ENCODE peak calls at places on chromosomes 16 and 17, in nine cellular contexts. I is OCI-LY7; R is body of pancreas; S is heart left ventricle; V is epithelial cell of esophagus; H is cardiac fibroblast; E is effector memory CD4-positive, alpha-beta T cell; P is ovary; N is transverse colon. B is an unnamed sample.

GRCh38 chr16:81469710-81470481 is 25.3 kb downstream of the CMIP start:
- DNase-seq in I (peak), R (no peak), S (peak), V (no peak), H (no peak), E (peak), P (no peak), N (no peak), B (no peak)

GRCh38 chr16:56343661-56344517 is 81.5 kb downstream of the AMFR start:
- DNase-seq in I (no peak), R (no peak), S (no peak), V (peak), H (peak), E (no peak), P (no peak), N (no peak), B (no peak)

GRCh38 chr17:43016216-43016615 is 6.0 kb downstream of the VAT1 start:
- DNase-seq in I (no peak), R (no peak), S (no peak), V (no peak), H (no peak), E (no peak), P (no peak), N (no peak), B (no peak)

GRCh38 chr17:1197781-1198490 is 18.2 kb upstream of the ABR start:
- DNase-seq in I (peak), R (peak), S (peak), V (no peak), H (no peak), E (peak), P (peak), N (peak), B (no peak)

GRCh38 chr17:44039829-44040635 is 25.3 kb upstream of the TMEM101 start:
- DNase-seq in I (no peak), R (no peak), S (no peak), V (peak), H (no peak), E (no peak), P (no peak), N (no peak), B (no peak)

GRCh38 chr16:12079411-12079965 is 103.0 kb downstream of the SNX29 start:
- DNase-seq in I (peak), R (no peak), S (no peak), V (no peak), H (no peak), E (no peak), P (no peak), N (no peak), B (no peak)

GRCh38 chr16:90046971-90047713 is 27.9 kb upstream of the DBNDD1 start:
- DNase-seq in I (no peak), R (peak), S (peak), V (no peak), H (peak), E (no peak), P (peak), N (peak), B (no peak)

GRCh38 chr17:45896803-45897693 is 2.7 kb downstream of the MAPT start:
- DNase-seq in I (no peak), R (no peak), S (no peak), V (no peak), H (peak), E (no peak), P (no peak), N (no peak), B (no peak)

GRCh38 chr17:57106107-57106835 is 21.2 kb downstream of the AKAP1 start:
- DNase-seq in I (no peak), R (peak), S (no peak), V (peak), H (no peak), E (no peak), P (no peak), N (peak), B (no peak)

GRCh38 chr16:85303354-85303883 is 191.1 kb upstream of the CIBAR2 start:
- DNase-seq in I (peak), R (peak), S (peak), V (peak), H (peak), E (peak), P (peak), N (peak), B (peak)

DNA sequence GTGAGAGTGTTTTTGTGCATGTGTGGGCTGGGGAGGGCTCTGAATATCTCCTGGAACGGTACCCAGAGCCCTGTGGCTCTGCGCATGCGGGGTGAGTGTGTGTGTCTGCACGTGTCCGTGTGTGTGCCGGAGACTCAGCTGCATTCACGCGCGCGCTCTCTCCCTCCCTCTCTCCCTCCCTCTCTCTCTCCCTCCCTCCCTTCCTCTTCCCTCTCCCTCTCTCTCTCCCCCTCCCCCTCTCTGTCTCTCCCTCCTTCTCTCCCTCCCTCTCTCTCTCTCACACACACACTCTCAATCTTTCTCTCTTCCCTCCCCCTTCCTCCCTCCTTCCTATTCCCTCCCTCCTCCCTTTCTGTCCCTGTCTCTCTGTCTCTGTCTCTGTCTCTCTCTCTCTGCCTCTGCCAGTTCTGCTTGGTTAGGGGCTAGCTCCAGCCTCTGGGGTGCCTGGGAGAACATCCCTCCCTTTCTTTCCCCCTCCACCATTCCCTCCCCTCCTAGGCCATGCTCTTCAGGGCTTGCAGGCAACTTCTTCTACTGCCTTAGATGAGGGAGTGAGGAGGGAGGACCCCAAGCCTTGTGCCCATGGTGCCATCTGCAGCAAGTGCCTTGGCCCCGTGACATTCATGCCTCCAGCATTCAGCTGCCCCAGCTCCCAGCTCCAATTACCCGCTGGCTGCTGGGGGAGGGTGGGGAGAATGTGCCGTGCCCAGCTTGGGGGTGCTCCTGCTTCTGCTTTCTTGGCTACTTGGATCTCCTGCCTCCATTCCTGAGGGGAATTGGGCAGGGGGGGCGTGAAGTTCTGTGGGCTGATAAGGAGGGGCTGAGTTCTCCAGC is 6.4 kb downstream of the THRA start:
- DNase-seq in I (peak), R (peak), S (peak), V (peak), H (peak), E (peak), P (peak), N (peak), B (no peak)
- H3K4me3 ChIP-seq in I (peak), R (no peak), S (no peak), V (peak), H (peak), E (peak), P (peak), N (peak), B (peak)

GRCh38 chr17:77212081-77212832 is 71.5 kb downstream of the SEC14L1 start:
- DNase-seq in I (peak), R (no peak), S (no peak), V (no peak), H (no peak), E (no peak), P (no peak), N (peak), B (no peak)
- H3K4me3 ChIP-seq in I (peak), R (no peak), S (no peak), V (no peak), H (no peak), E (no peak), P (no peak), N (no peak), B (no peak)

GRCh38 chr16:79597775-79598174 is 2.8 kb downstream of the MAF start:
- DNase-seq in I (no peak), R (no peak), S (no peak), V (no peak), H (no peak), E (no peak), P (no peak), N (no peak), B (no peak)
- H3K4me3 ChIP-seq in I (no peak), R (no peak), S (peak), V (peak), H (no peak), E (peak), P (peak), N (peak), B (peak)

DNA sequence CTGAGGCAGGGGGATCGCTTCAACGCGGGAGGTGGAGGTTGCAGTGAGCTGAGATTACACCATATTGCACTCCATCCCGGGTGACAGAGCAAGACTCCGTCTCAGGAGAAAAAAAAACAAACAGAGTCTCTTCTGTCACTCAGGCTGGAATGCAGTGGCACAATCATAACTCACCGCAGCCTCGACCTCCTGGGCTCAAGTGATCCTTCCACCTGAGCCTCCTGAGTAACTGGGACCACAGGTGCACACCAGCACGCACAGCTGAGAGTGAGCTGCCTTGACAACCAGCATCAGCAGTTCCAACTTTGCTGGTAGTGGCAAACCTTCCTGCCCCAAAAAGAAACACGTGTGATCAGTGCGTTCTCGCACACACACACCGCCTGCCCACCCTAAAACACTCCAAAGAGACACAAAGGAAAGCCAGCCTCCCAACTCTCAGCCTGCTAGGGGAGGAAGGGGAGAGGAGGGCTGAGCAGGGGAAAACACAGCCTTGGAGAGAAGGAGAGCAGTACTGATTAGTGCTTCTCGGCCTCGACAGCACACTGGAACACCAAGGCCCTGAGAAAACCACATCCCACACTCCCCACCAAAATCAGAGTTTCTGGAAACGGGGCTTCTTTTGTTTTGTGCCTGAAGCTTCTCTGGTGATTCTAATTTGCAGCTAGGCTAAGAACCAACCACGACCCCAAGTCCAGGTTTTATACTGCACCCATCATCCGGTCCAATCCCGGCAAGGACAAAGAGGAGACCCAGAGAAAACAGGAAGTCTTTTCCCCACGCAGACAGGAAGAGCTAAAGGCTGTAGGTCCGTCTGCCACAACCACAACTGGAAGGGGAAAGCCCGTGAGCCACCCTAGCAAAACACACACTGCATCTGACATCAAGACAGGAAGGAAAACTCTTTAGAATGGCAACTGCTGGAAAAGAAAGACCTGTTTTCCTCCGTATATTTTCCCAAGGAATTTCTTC is 28.8 kb downstream of the ZCCHC14 start:
- DNase-seq in I (peak), R (peak), S (peak), V (peak), H (peak), E (no peak), P (peak), N (peak), B (no peak)
- H3K4me3 ChIP-seq in I (no peak), R (no peak), S (no peak), V (no peak), H (peak), E (peak), P (no peak), N (no peak), B (no peak)

GRCh38 chr17:39772987-39773664 is 35.4 kb downstream of the GRB7 start:
- DNase-seq in I (no peak), R (no peak), S (no peak), V (no peak), H (no peak), E (no peak), P (no peak), N (no peak), B (no peak)
- H3K4me3 ChIP-seq in I (peak), R (no peak), S (no peak), V (no peak), H (no peak), E (peak), P (no peak), N (no peak), B (no peak)

DNA sequence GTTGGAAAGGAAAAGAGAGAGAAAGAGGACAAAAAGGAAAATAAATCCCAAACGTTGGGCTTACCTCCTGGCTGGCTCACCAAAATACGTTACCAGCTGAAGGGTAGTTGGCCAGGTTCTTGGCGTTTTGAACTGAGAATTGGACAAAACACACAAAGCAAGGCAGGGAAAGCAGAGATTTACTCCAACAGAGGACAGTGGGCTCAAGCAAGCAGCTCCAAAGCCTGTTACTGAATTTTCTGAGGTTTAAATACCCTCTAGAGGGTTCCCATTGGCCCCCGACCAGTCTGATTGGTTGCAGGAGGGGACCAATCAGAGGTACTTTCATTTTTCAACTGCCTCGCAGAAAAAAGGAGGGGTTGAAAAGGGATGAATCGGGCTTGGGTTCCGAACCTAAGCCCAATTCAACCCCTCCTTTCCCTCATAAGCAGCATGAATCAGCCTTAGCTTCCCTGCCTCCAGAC is 55.6 kb upstream of the ALOX12 start:
- DNase-seq in I (no peak), R (no peak), S (no peak), V (no peak), H (peak), E (no peak), P (no peak), N (peak), B (no peak)
- H3K4me3 ChIP-seq in I (no peak), R (no peak), S (no peak), V (no peak), H (peak), E (no peak), P (peak), N (peak), B (no peak)

GRCh38 chr16:66872524-66872923 is 7.8 kb upstream of the PDP2 start:
- DNase-seq in I (no peak), R (no peak), S (no peak), V (no peak), H (peak), E (no peak), P (no peak), N (no peak), B (no peak)
- H3K4me3 ChIP-seq in I (peak), R (no peak), S (no peak), V (no peak), H (peak), E (peak), P (peak), N (peak), B (peak)

GRCh38 chr17:13337864-13338371 is 263.8 kb downstream of the HS3ST3A1 start:
- DNase-seq in I (peak), R (peak), S (peak), V (peak), H (peak), E (no peak), P (no peak), N (no peak), B (no peak)
- H3K4me3 ChIP-seq in I (no peak), R (no peak), S (no peak), V (peak), H (peak), E (no peak), P (no peak), N (peak), B (no peak)

GRCh38 chr16:88064889-88065746 is 113.9 kb downstream of the BANP start:
- DNase-seq in I (no peak), R (no peak), S (peak), V (no peak), H (no peak), E (no peak), P (no peak), N (no peak), B (peak)
- H3K4me3 ChIP-seq in I (no peak), R (no peak), S (no peak), V (no peak), H (no peak), E (no peak), P (no peak), N (no peak), B (no peak)

GRCh38 chr17:81427446-81428120 is 32.3 kb downstream of the BAHCC1 start:
- DNase-seq in I (no peak), R (peak), S (peak), V (no peak), H (no peak), E (no peak), P (no peak), N (peak), B (no peak)
- H3K4me3 ChIP-seq in I (no peak), R (no peak), S (no peak), V (no peak), H (no peak), E (no peak), P (no peak), N (no peak), B (no peak)

B was measured in NT2/D1.